ENCODE peak calls at places on chromosomes 12 and 14, in five cellular contexts. One of them, this sample, is unnamed.

GRCh38 chr12:10191865-10192264 is 13.0 kb downstream of the TMEM52B start:
- DNase-seq in fibroblast of lung: peak
- DNase-seq in fibroblast of the conjunctiva: no peak
- DNase-seq in activated B cell treated with CpG ODN at 0.5 μM for 24 hours: no peak
- DNase-seq in GM12865: no peak
- DNase-seq in this sample: no peak

GRCh38 chr12:3170423-3171194 is 93.4 kb downstream of the TSPAN9 start:
- DNase-seq in fibroblast of lung: peak
- DNase-seq in fibroblast of the conjunctiva: peak
- DNase-seq in GM12865: no peak
- DNase-seq in activated B cell treated with CpG ODN at 0.5 μM for 24 hours: no peak
- DNase-seq in this sample: no peak

GRCh38 chr12:23236056-23236455 is 611.1 kb downstream of the ETNK1 start:
- DNase-seq in activated B cell treated with CpG ODN at 0.5 μM for 24 hours: no peak
- DNase-seq in fibroblast of the conjunctiva: no peak
- DNase-seq in fibroblast of lung: no peak
- DNase-seq in GM12865: no peak
- DNase-seq in this sample: no peak

GRCh38 chr14:30443368-30444007 is 115.5 kb upstream of the G2E3 start:
- DNase-seq in GM12865: peak
- DNase-seq in fibroblast of lung: peak
- DNase-seq in fibroblast of the conjunctiva: peak
- DNase-seq in activated B cell treated with CpG ODN at 0.5 μM for 24 hours: no peak
- DNase-seq in this sample: no peak

GRCh38 chr14:76574416-76574815 is 186.9 kb upstream of the VASH1 start:
- DNase-seq in fibroblast of lung: no peak
- DNase-seq in activated B cell treated with CpG ODN at 0.5 μM for 24 hours: no peak
- DNase-seq in fibroblast of the conjunctiva: no peak
- DNase-seq in GM12865: no peak
- DNase-seq in this sample: peak

GRCh38 chr14:92527724-92528123 is 14.1 kb downstream of the RIN3 start:
- DNase-seq in activated B cell treated with CpG ODN at 0.5 μM for 24 hours: no peak
- DNase-seq in GM12865: no peak
- DNase-seq in fibroblast of lung: peak
- DNase-seq in fibroblast of the conjunctiva: no peak
- DNase-seq in this sample: no peak

GRCh38 chr12:127414186-127414585 is 852.8 kb upstream of the TMEM132C start:
- DNase-seq in fibroblast of the conjunctiva: no peak
- DNase-seq in GM12865: no peak
- DNase-seq in activated B cell treated with CpG ODN at 0.5 μM for 24 hours: no peak
- DNase-seq in fibroblast of lung: no peak
- DNase-seq in this sample: no peak

GRCh38 chr14:24806061-24806678 is 172.2 kb upstream of the GZMB start:
- DNase-seq in activated B cell treated with CpG ODN at 0.5 μM for 24 hours: no peak
- DNase-seq in fibroblast of lung: peak
- DNase-seq in GM12865: peak
- DNase-seq in fibroblast of the conjunctiva: peak
- DNase-seq in this sample: peak

GRCh38 chr14:95935228-95935822 is 58.7 kb downstream of the TUNAR start:
- DNase-seq in activated B cell treated with CpG ODN at 0.5 μM for 24 hours: no peak
- DNase-seq in fibroblast of the conjunctiva: no peak
- DNase-seq in GM12865: peak
- DNase-seq in fibroblast of lung: peak
- DNase-seq in this sample: no peak

GRCh38 chr12:22787557-22787956 is 162.6 kb downstream of the ETNK1 start:
- DNase-seq in fibroblast of lung: peak
- DNase-seq in activated B cell treated with CpG ODN at 0.5 μM for 24 hours: no peak
- DNase-seq in GM12865: no peak
- DNase-seq in fibroblast of the conjunctiva: no peak
- DNase-seq in this sample: no peak

GRCh38 chr14:64640839-64641238 is 63.4 kb upstream of the PLEKHG3 start:
- DNase-seq in fibroblast of lung: no peak
- DNase-seq in activated B cell treated with CpG ODN at 0.5 μM for 24 hours: no peak
- DNase-seq in GM12865: no peak
- DNase-seq in fibroblast of the conjunctiva: no peak
- DNase-seq in this sample: no peak

GRCh38 chr12:122544537-122544936 is 17.5 kb downstream of the KNTC1 start:
- DNase-seq in fibroblast of lung: no peak
- DNase-seq in GM12865: peak
- DNase-seq in activated B cell treated with CpG ODN at 0.5 μM for 24 hours: no peak
- DNase-seq in fibroblast of the conjunctiva: no peak
- DNase-seq in this sample: no peak

GRCh38 chr12:48973992-48974673 is 2.6 kb upstream of the WNT10B start:
- DNase-seq in activated B cell treated with CpG ODN at 0.5 μM for 24 hours: no peak
- DNase-seq in GM12865: no peak
- DNase-seq in fibroblast of lung: peak
- DNase-seq in fibroblast of the conjunctiva: peak
- DNase-seq in this sample: peak

GRCh38 chr14:93543766-93544165 is 113.0 kb downstream of the UNC79 start:
- DNase-seq in fibroblast of lung: peak
- DNase-seq in GM12865: peak
- DNase-seq in activated B cell treated with CpG ODN at 0.5 μM for 24 hours: no peak
- DNase-seq in fibroblast of the conjunctiva: peak
- DNase-seq in this sample: no peak

GRCh38 chr12:132698336-132698735 is 10.9 kb downstream of the PXMP2 start:
- DNase-seq in GM12865: no peak
- DNase-seq in activated B cell treated with CpG ODN at 0.5 μM for 24 hours: no peak
- DNase-seq in fibroblast of the conjunctiva: no peak
- DNase-seq in fibroblast of lung: no peak
- DNase-seq in this sample: no peak

GRCh38 chr12:48527891-48528670 is 2.6 kb downstream of the OR8S1 start:
- DNase-seq in activated B cell treated with CpG ODN at 0.5 μM for 24 hours: no peak
- DNase-seq in fibroblast of the conjunctiva: no peak
- DNase-seq in GM12865: no peak
- DNase-seq in fibroblast of lung: no peak
- DNase-seq in this sample: no peak

GRCh38 chr12:68580911-68581310 is 29.8 kb upstream of the RAP1B start:
- DNase-seq in activated B cell treated with CpG ODN at 0.5 μM for 24 hours: no peak
- DNase-seq in fibroblast of the conjunctiva: no peak
- DNase-seq in GM12865: no peak
- DNase-seq in fibroblast of lung: no peak
- DNase-seq in this sample: no peak

GRCh38 chr14:35576856-35577255 is 42.9 kb downstream of the INSM2 start:
- DNase-seq in fibroblast of lung: no peak
- DNase-seq in activated B cell treated with CpG ODN at 0.5 μM for 24 hours: no peak
- DNase-seq in fibroblast of the conjunctiva: no peak
- DNase-seq in GM12865: no peak
- DNase-seq in this sample: no peak

GRCh38 chr12:86193931-86194330 is 62.3 kb downstream of the MGAT4C start:
- DNase-seq in activated B cell treated with CpG ODN at 0.5 μM for 24 hours: no peak
- DNase-seq in fibroblast of lung: peak
- DNase-seq in fibroblast of the conjunctiva: no peak
- DNase-seq in GM12865: no peak
- DNase-seq in this sample: no peak

GRCh38 chr12:6554168-6554989 is 1.5 kb downstream of the IFFO1 start:
- DNase-seq in fibroblast of lung: peak
- DNase-seq in activated B cell treated with CpG ODN at 0.5 μM for 24 hours: peak
- DNase-seq in GM12865: peak
- DNase-seq in fibroblast of the conjunctiva: peak
- DNase-seq in this sample: peak

GRCh38 chr12:104360157-104360556 is 56.6 kb downstream of the EID3 start:
- DNase-seq in fibroblast of lung: no peak
- DNase-seq in fibroblast of the conjunctiva: no peak
- DNase-seq in activated B cell treated with CpG ODN at 0.5 μM for 24 hours: no peak
- DNase-seq in GM12865: no peak
- DNase-seq in this sample: no peak

GRCh38 chr14:37145395-37145794 is 27.0 kb downstream of the SLC25A21 start:
- DNase-seq in GM12865: no peak
- DNase-seq in fibroblast of lung: no peak
- DNase-seq in fibroblast of the conjunctiva: no peak
- DNase-seq in activated B cell treated with CpG ODN at 0.5 μM for 24 hours: no peak
- DNase-seq in this sample: no peak

This sample was measured in retina.